ENCODE peak calls at places on chromosomes 11 and 22, in five cellular contexts. T is mesothelial cell of epicardium, D is WERI-Rb-1, N is keratinocyte, C is bronchial epithelial cell. V is an unnamed sample.

GRCh38 chr11:106464728-106465127 is 387.3 kb downstream of the AASDHPPT start:
- DNase-seq in C (peak; percentile 68), D (no peak), N (no peak), T (no peak), V (no peak)

GRCh38 chr11:37449146-37449545 is 851.1 kb upstream of the RAG2 start:
- DNase-seq in C (peak; percentile 62), T (no peak), D (no peak), N (no peak), V (no peak)

GRCh38 chr11:72573380-72573949 is 100.8 kb downstream of the PDE2A start:
- DNase-seq in T (no peak), N (no peak), C (peak; percentile 35), D (peak; percentile 65), V (peak; percentile 34)

GRCh38 chr11:128188346-128189115 is 398.8 kb downstream of the ETS1 start:
- DNase-seq in N (no peak), D (no peak), C (no peak), T (no peak), V (no peak)

GRCh38 chr11:1757861-1758610 is 5.7 kb downstream of the CTSD start:
- DNase-seq in T (no peak), D (no peak), C (no peak), N (no peak), V (no peak)

GRCh38 chr11:20964985-20965384 is 295.6 kb downstream of the NELL1 start:
- DNase-seq in T (no peak), D (no peak), C (peak; percentile 7), N (no peak), V (no peak)

GRCh38 chr22:25057013-25057881 is 104.7 kb downstream of the KIAA1671 start:
- DNase-seq in N (no peak), D (peak; percentile 86), T (peak; percentile 51), C (peak; percentile 30), V (peak; percentile 73)

GRCh38 chr11:103601230-103601846 is 435.1 kb upstream of the DDI1 start:
- DNase-seq in N (peak; percentile 17), C (peak; percentile 58), D (peak; percentile 66), T (no peak), V (peak; percentile 13)

DNA sequence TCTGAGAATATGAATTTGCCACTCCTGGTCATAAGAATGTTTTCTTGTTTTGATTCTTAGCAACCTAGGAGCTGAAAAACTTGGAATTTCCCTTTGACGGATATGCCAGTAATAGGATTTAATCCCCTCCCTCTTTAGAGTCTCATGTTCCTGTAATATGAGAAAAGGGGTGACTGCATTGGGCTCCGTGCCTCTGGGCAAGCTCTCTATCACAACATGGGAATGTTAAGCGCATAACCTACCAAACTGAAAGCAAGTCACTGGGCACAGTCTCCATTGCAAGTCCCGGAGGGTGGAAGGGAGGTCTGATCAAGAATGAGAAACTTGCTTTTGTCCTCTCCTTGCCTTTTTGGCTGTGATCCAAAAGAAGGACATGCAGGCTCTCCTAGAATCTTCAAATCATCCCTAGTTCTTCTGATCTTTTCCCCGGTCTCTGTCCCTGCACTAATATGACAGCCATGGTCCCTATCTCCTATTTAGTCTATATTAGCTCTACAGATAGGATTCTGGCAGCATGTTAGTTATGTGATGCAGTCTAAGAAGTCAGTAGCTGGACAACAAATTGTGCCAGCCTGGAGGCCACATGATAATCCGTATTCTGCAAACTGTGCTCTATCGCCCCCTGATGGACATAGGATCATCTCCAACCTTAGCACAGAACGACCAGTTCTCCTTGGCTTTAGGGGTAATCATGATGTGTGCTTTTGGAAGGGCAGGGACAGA is 11.7 kb downstream of the OR10D3 start:
- DNase-seq in D (peak; percentile 62), T (no peak), N (peak; percentile 11), C (peak; percentile 64), V (no peak)
- TF ChIP-seq CTCF in D (peak; percentile 83), T (peak; percentile 32), N (peak; percentile 83), C (peak; percentile 80), V (peak; percentile 67)

GRCh38 chr22:26783886-26784285 is 126.5 kb downstream of the MIAT start:
- DNase-seq in T (no peak), D (no peak), C (no peak), N (no peak), V (no peak)
- TF ChIP-seq CTCF in T (no peak), D (no peak), C (no peak), N (no peak), V (no peak)

DNA sequence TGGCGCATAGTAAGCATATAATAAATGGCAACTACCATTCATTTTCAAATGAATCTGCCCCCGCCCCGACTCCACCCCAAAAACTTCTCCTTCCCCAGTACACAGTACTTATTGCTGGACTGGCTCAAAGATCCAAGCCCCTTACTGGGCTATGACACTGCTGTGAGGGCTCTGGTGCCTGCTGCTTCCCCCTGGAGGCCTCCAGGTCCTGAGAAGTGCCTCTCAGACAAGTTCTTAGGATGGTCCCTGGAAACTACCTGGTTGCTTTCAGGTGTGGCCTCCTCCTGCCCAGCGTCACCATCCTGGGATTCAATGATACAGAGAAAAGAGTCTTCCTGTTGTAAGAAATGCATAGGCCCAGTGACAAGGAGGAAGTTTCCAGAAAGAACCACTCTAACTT is 190.5 kb upstream of the NTM start:
- DNase-seq in C (no peak), N (no peak), D (no peak), T (no peak), V (no peak)
- TF ChIP-seq CTCF in C (no peak), N (no peak), D (no peak), T (no peak), V (no peak)

GRCh38 chr11:109865558-109866186 is 227.5 kb upstream of the ZC3H12C start:
- DNase-seq in N (no peak), T (no peak), D (peak; percentile 16), C (peak; percentile 13), V (no peak)
- TF ChIP-seq CTCF in N (no peak), T (no peak), D (peak; percentile 59), C (peak; percentile 11), V (peak; percentile 26)

GRCh38 chr11:597166-597725 is 18.5 kb downstream of the IRF7 start:
- DNase-seq in T (no peak), D (no peak), C (no peak), N (no peak), V (no peak)
- TF ChIP-seq CTCF in T (no peak), D (peak; percentile 64), C (no peak), N (peak; percentile 15), V (peak; percentile 32)